ENCODE peak calls at places on chromosomes 16 and 17, in six cellular contexts. One of them, this sample, is unnamed.

GRCh38 chr17:45948881-45949624 is 50.0 kb upstream of the STH start:
- DNase-seq in tibial artery: peak
- DNase-seq in MM.1S: peak
- DNase-seq in brain microvascular endothelial cell: peak
- DNase-seq in HFFc6: peak
- DNase-seq in tibial nerve: peak
- DNase-seq in this sample: peak

GRCh38 chr17:3762922-3763776 is 37.8 kb downstream of the ITGAE start:
- DNase-seq in HFFc6: no peak
- DNase-seq in MM.1S: no peak
- DNase-seq in brain microvascular endothelial cell: no peak
- DNase-seq in tibial nerve: no peak
- DNase-seq in tibial artery: no peak
- DNase-seq in this sample: no peak

GRCh38 chr17:80123791-80124190 is 22.4 kb downstream of the GAA start:
- DNase-seq in brain microvascular endothelial cell: no peak
- DNase-seq in tibial artery: no peak
- DNase-seq in tibial nerve: no peak
- DNase-seq in MM.1S: no peak
- DNase-seq in HFFc6: no peak
- DNase-seq in this sample: no peak

GRCh38 chr17:79651266-79651665 is 40.4 kb upstream of the RBFOX3 start:
- DNase-seq in HFFc6: no peak
- DNase-seq in tibial artery: no peak
- DNase-seq in brain microvascular endothelial cell: no peak
- DNase-seq in tibial nerve: no peak
- DNase-seq in MM.1S: no peak
- DNase-seq in this sample: no peak

GRCh38 chr17:81667754-81668153 is 1.2 kb downstream of the CCDC137 start:
- DNase-seq in tibial artery: no peak
- DNase-seq in tibial nerve: no peak
- DNase-seq in HFFc6: no peak
- DNase-seq in brain microvascular endothelial cell: no peak
- DNase-seq in MM.1S: no peak
- DNase-seq in this sample: no peak

GRCh38 chr17:71472809-71473789 is 647.7 kb upstream of the SOX9 start:
- DNase-seq in brain microvascular endothelial cell: peak
- DNase-seq in tibial nerve: no peak
- DNase-seq in tibial artery: no peak
- DNase-seq in MM.1S: peak
- DNase-seq in HFFc6: peak
- DNase-seq in this sample: peak

GRCh38 chr17:494601-495195 is 142.1 kb upstream of the RPH3AL start:
- DNase-seq in brain microvascular endothelial cell: no peak
- DNase-seq in HFFc6: no peak
- DNase-seq in tibial artery: no peak
- DNase-seq in MM.1S: no peak
- DNase-seq in tibial nerve: no peak
- DNase-seq in this sample: no peak

GRCh38 chr17:64058547-64059115 is 38.2 kb upstream of the ICAM2 start:
- DNase-seq in brain microvascular endothelial cell: no peak
- DNase-seq in HFFc6: no peak
- DNase-seq in tibial nerve: no peak
- DNase-seq in MM.1S: no peak
- DNase-seq in tibial artery: no peak
- DNase-seq in this sample: no peak

GRCh38 chr17:48238933-48239602 is 131.5 kb downstream of the SNX11 start:
- DNase-seq in MM.1S: no peak
- DNase-seq in brain microvascular endothelial cell: no peak
- DNase-seq in HFFc6: no peak
- DNase-seq in tibial nerve: no peak
- DNase-seq in tibial artery: no peak
- DNase-seq in this sample: no peak

GRCh38 chr17:2571523-2572303 is 21.7 kb upstream of the PAFAH1B1 start:
- DNase-seq in MM.1S: peak
- DNase-seq in tibial artery: no peak
- DNase-seq in tibial nerve: no peak
- DNase-seq in brain microvascular endothelial cell: no peak
- DNase-seq in HFFc6: no peak
- DNase-seq in this sample: no peak

GRCh38 chr16:49419016-49419415 is 45.4 kb downstream of the C16orf78 start:
- DNase-seq in tibial nerve: no peak
- DNase-seq in HFFc6: no peak
- DNase-seq in MM.1S: no peak
- DNase-seq in tibial artery: no peak
- DNase-seq in brain microvascular endothelial cell: no peak
- DNase-seq in this sample: no peak

GRCh38 chr17:48610282-48611211 is at the start of gene HOXB7:
- DNase-seq in HFFc6: no peak
- DNase-seq in tibial artery: peak
- DNase-seq in brain microvascular endothelial cell: no peak
- DNase-seq in tibial nerve: peak
- DNase-seq in MM.1S: peak
- DNase-seq in this sample: no peak

GRCh38 chr17:64641499-64641898 is 20.6 kb downstream of the SMURF2 start:
- DNase-seq in tibial artery: no peak
- DNase-seq in tibial nerve: no peak
- DNase-seq in MM.1S: no peak
- DNase-seq in HFFc6: peak
- DNase-seq in brain microvascular endothelial cell: peak
- DNase-seq in this sample: peak

GRCh38 chr17:1005361-1005946 is 8.5 kb downstream of the TIMM22 start:
- DNase-seq in tibial nerve: no peak
- DNase-seq in tibial artery: peak
- DNase-seq in MM.1S: no peak
- DNase-seq in brain microvascular endothelial cell: no peak
- DNase-seq in HFFc6: no peak
- DNase-seq in this sample: peak

GRCh38 chr17:12388206-12388605 is 277.5 kb upstream of the MYOCD start:
- DNase-seq in HFFc6: peak
- DNase-seq in MM.1S: no peak
- DNase-seq in brain microvascular endothelial cell: peak
- DNase-seq in tibial artery: no peak
- DNase-seq in tibial nerve: no peak
- DNase-seq in this sample: no peak

GRCh38 chr17:82010575-82011525 is 11.8 kb downstream of the CENPX start:
- DNase-seq in HFFc6: no peak
- DNase-seq in tibial artery: no peak
- DNase-seq in brain microvascular endothelial cell: no peak
- DNase-seq in tibial nerve: no peak
- DNase-seq in MM.1S: no peak
- DNase-seq in this sample: no peak

GRCh38 chr17:80798595-80799552 is 192.8 kb upstream of the CHMP6 start:
- DNase-seq in MM.1S: no peak
- DNase-seq in HFFc6: no peak
- DNase-seq in tibial artery: peak
- DNase-seq in tibial nerve: no peak
- DNase-seq in brain microvascular endothelial cell: no peak
- DNase-seq in this sample: no peak

GRCh38 chr16:27113341-27113841 is 46.7 kb downstream of the C16orf82 start:
- DNase-seq in tibial artery: no peak
- DNase-seq in brain microvascular endothelial cell: no peak
- DNase-seq in HFFc6: no peak
- DNase-seq in MM.1S: no peak
- DNase-seq in tibial nerve: no peak
- DNase-seq in this sample: no peak

DNA sequence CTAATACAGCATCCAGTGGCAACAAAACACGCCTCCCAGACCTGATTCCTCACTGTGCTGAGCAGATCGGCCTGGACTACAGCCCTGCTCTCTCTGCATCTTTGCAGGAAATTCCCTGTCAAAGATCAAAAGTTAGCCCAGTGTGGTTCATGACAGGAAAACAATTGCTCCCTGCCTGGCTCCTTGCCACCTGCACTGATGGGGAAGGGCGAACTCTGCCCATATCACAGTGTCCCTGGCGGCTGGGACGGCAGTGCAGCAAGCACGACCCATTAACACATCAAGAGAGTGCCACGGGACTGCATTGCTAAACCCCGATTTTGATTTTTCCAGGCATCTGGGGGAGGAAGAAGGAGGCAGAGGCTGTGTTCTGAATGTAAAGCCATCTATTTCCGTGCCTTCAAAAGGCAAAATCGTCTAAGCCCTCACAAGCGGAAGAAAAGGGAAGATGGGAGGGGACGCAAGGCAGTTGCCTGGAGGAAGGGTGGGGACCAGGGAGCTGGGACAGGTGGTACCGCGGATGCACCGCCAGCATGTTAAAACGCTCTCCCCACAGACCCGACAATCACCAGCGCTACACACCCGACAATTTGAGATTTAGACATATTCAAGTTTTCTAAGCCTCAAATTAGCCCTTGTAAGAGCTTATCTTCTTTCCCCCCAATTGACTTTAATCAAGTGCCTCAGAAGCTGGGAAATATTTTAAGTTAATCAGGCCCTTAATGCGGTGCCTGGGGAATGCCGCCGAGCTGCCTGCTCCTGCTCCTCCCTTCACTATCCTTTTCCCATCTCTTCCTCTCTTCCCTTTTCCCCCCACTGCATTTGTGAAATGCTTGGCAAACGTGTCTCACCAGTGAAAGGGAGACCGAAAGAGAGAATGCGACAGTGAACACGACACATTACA is 238.8 kb upstream of the CDH5 start:
- DNase-seq in MM.1S: no peak
- DNase-seq in tibial nerve: peak
- DNase-seq in HFFc6: no peak
- DNase-seq in brain microvascular endothelial cell: no peak
- DNase-seq in tibial artery: peak
- DNase-seq in this sample: no peak
- TF ChIP-seq CTCF in MM.1S: no peak
- TF ChIP-seq CTCF in tibial nerve: peak
- TF ChIP-seq CTCF in HFFc6: no peak
- TF ChIP-seq CTCF in brain microvascular endothelial cell: peak
- TF ChIP-seq CTCF in tibial artery: no peak
- TF ChIP-seq CTCF in this sample: no peak

GRCh38 chr17:54900457-54901229 is at the start of gene TOM1L1:
- DNase-seq in tibial artery: peak
- DNase-seq in brain microvascular endothelial cell: peak
- DNase-seq in MM.1S: peak
- DNase-seq in tibial nerve: no peak
- DNase-seq in HFFc6: peak
- DNase-seq in this sample: no peak
- TF ChIP-seq CTCF in tibial artery: no peak
- TF ChIP-seq CTCF in brain microvascular endothelial cell: peak
- TF ChIP-seq CTCF in MM.1S: peak
- TF ChIP-seq CTCF in tibial nerve: peak
- TF ChIP-seq CTCF in HFFc6: peak
- TF ChIP-seq CTCF in this sample: no peak

DNA sequence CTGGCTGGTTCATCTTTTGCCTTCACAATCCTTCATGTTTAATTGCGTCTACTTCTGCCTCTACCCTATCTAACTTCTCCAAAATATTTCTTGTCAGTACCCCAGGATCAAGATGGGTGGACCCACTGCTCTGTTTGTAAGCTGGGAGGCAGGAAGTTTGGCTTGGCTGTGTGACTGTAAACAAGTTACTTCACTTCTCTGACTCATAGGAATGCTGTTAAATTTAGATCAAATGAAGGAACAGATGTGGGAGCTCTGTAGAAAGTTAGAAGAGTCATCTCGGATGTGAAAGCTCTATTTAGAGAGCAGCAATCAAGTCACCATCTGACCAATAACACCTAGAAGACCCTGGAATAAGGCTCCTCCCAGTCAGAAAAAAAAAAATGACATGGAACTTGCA is 55.2 kb upstream of the MRTFB start:
- DNase-seq in tibial nerve: no peak
- DNase-seq in MM.1S: no peak
- DNase-seq in brain microvascular endothelial cell: peak
- DNase-seq in HFFc6: peak
- DNase-seq in tibial artery: peak
- DNase-seq in this sample: peak
- TF ChIP-seq CTCF in tibial nerve: no peak
- TF ChIP-seq CTCF in MM.1S: no peak
- TF ChIP-seq CTCF in brain microvascular endothelial cell: no peak
- TF ChIP-seq CTCF in HFFc6: peak
- TF ChIP-seq CTCF in tibial artery: no peak
- TF ChIP-seq CTCF in this sample: peak

GRCh38 chr16:46688657-46689491 is at the start of gene VPS35:
- DNase-seq in HFFc6: peak
- DNase-seq in tibial nerve: peak
- DNase-seq in MM.1S: peak
- DNase-seq in brain microvascular endothelial cell: peak
- DNase-seq in tibial artery: peak
- DNase-seq in this sample: peak
- TF ChIP-seq CTCF in HFFc6: peak
- TF ChIP-seq CTCF in tibial nerve: peak
- TF ChIP-seq CTCF in MM.1S: no peak
- TF ChIP-seq CTCF in brain microvascular endothelial cell: no peak
- TF ChIP-seq CTCF in tibial artery: no peak
- TF ChIP-seq CTCF in this sample: peak

DNA sequence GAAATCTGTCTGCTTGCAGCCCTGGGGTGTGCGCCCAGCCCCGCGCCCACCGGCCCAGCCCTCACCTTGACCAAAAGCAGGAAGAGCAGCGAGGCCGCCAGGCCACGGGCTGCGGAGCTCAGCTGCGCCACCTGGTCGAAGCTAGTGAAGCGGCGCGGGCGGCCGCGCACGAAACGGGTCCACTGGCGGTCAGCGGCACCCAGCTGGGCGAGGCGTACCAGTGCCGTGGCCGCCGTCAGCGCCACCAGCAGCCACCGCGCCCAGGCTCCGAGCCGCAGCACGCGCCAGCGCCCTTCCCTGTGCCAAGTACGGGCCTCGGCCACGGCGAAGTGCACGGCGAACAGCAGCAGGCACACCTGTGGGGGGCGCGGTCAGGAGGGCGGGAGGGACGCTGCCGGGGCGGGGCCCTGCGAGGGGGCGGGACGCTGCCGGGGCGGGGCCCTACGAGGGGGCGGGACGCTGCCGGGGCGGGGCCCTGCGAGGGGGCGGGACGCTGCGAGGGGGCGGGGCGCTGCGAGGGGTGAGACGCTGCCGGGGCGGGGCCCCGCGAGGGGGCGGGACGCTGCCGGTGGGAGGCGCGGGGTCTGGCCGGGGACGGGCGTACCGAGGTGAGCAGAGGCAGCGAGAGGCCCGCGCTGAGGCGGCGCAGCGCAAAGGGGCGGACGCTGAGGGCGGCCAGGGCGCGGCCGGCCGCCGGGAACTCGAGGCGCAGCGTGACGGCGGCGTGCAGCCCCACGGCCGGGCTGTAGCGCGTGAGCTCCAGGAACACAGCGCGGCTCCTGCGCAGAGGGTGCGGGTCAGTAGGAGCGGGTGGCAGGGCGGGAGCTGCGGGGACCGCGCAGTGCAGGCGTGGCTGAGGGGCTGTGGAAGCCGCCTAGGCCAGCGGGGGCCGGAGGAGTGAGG is 43.3 kb downstream of the TSC2 start:
- DNase-seq in brain microvascular endothelial cell: peak
- DNase-seq in tibial artery: no peak
- DNase-seq in MM.1S: no peak
- DNase-seq in tibial nerve: peak
- DNase-seq in HFFc6: no peak
- DNase-seq in this sample: no peak
- TF ChIP-seq CTCF in brain microvascular endothelial cell: no peak
- TF ChIP-seq CTCF in tibial artery: no peak
- TF ChIP-seq CTCF in MM.1S: no peak
- TF ChIP-seq CTCF in tibial nerve: no peak
- TF ChIP-seq CTCF in HFFc6: no peak
- TF ChIP-seq CTCF in this sample: no peak